ENCODE peak calls at places on chromosomes 7 and 10, in five cellular contexts. One of them, this sample, is unnamed.

GRCh38 chr10:8453587-8453986 is 399.1 kb downstream of the GATA3 start:
- DNase-seq in GM23248: peak; percentile 1
- DNase-seq in IMR-90: no peak
- DNase-seq in left ventricle myocardium inferior: peak; percentile 36
- DNase-seq in fibroblast of lung: no peak
- DNase-seq in this sample: no peak

GRCh38 chr10:33193867-33194521 is 140.5 kb downstream of the NRP1 start:
- DNase-seq in GM23248: peak; percentile 84
- DNase-seq in IMR-90: peak; percentile 74
- DNase-seq in left ventricle myocardium inferior: no peak
- DNase-seq in fibroblast of lung: peak; percentile 90
- DNase-seq in this sample: no peak

GRCh38 chr7:2757361-2757903 is 69.4 kb downstream of the AMZ1 start:
- DNase-seq in GM23248: peak; percentile 86
- DNase-seq in IMR-90: no peak
- DNase-seq in left ventricle myocardium inferior: peak; percentile 44
- DNase-seq in fibroblast of lung: no peak
- DNase-seq in this sample: peak; percentile 12

GRCh38 chr10:30704016-30704600 is 74.6 kb upstream of the LYZL2 start:
- DNase-seq in GM23248: no peak
- DNase-seq in IMR-90: no peak
- DNase-seq in left ventricle myocardium inferior: no peak
- DNase-seq in fibroblast of lung: no peak
- DNase-seq in this sample: no peak

GRCh38 chr10:75508239-75508813 is 76.9 kb downstream of the LRMDA start:
- DNase-seq in GM23248: peak; percentile 82
- DNase-seq in IMR-90: peak; percentile 55
- DNase-seq in left ventricle myocardium inferior: no peak
- DNase-seq in fibroblast of lung: peak; percentile 93
- DNase-seq in this sample: no peak

GRCh38 chr7:159147687-159148086 is 3.0 kb upstream of the VIPR2 start:
- DNase-seq in GM23248: no peak
- DNase-seq in IMR-90: no peak
- DNase-seq in left ventricle myocardium inferior: no peak
- DNase-seq in fibroblast of lung: no peak
- DNase-seq in this sample: no peak

GRCh38 chr7:151173386-151174245 is 6.1 kb upstream of the GBX1 start:
- DNase-seq in GM23248: no peak
- DNase-seq in IMR-90: no peak
- DNase-seq in left ventricle myocardium inferior: no peak
- DNase-seq in fibroblast of lung: no peak
- DNase-seq in this sample: no peak

GRCh38 chr7:156063241-156063810 is 251.1 kb upstream of the SHH start:
- DNase-seq in GM23248: no peak
- DNase-seq in IMR-90: no peak
- DNase-seq in left ventricle myocardium inferior: no peak
- DNase-seq in fibroblast of lung: no peak
- DNase-seq in this sample: no peak

GRCh38 chr7:151051108-151051507 is 2.8 kb downstream of the ASIC3 start:
- DNase-seq in GM23248: peak; percentile 89
- DNase-seq in IMR-90: peak; percentile 77
- DNase-seq in left ventricle myocardium inferior: peak; percentile 52
- DNase-seq in fibroblast of lung: peak; percentile 74
- DNase-seq in this sample: no peak

GRCh38 chr7:39527296-39527695 is 38.9 kb upstream of the YAE1 start:
- DNase-seq in GM23248: peak; percentile 11
- DNase-seq in IMR-90: no peak
- DNase-seq in left ventricle myocardium inferior: no peak
- DNase-seq in fibroblast of lung: no peak
- DNase-seq in this sample: no peak

GRCh38 chr10:60446855-60447254 is 57.2 kb upstream of the ANK3 start:
- DNase-seq in GM23248: peak; percentile 29
- DNase-seq in IMR-90: no peak
- DNase-seq in left ventricle myocardium inferior: no peak
- DNase-seq in fibroblast of lung: no peak
- DNase-seq in this sample: no peak

GRCh38 chr7:47254081-47255006 is 327.6 kb downstream of the TNS3 start:
- DNase-seq in GM23248: peak; percentile 85
- DNase-seq in IMR-90: peak; percentile 35
- DNase-seq in left ventricle myocardium inferior: peak; percentile 88
- DNase-seq in fibroblast of lung: peak; percentile 61
- DNase-seq in this sample: no peak

GRCh38 chr7:139870406-139870805 is 41.3 kb downstream of the TBXAS1 start:
- DNase-seq in GM23248: no peak
- DNase-seq in IMR-90: no peak
- DNase-seq in left ventricle myocardium inferior: no peak
- DNase-seq in fibroblast of lung: peak; percentile 71
- DNase-seq in this sample: no peak

GRCh38 chr10:37948210-37948609 is 28.2 kb downstream of the ZNF25 start:
- DNase-seq in GM23248: no peak
- DNase-seq in IMR-90: no peak
- DNase-seq in left ventricle myocardium inferior: no peak
- DNase-seq in fibroblast of lung: no peak
- DNase-seq in this sample: no peak

GRCh38 chr7:76278540-76278939 is 23.9 kb upstream of the HSPB1 start:
- DNase-seq in GM23248: no peak
- DNase-seq in IMR-90: no peak
- DNase-seq in left ventricle myocardium inferior: no peak
- DNase-seq in fibroblast of lung: no peak
- DNase-seq in this sample: no peak

GRCh38 chr10:79069325-79070090 is 742 bp downstream of the ZMIZ1 start:
- DNase-seq in GM23248: peak; percentile 75
- DNase-seq in IMR-90: no peak
- DNase-seq in left ventricle myocardium inferior: peak; percentile 67
- DNase-seq in fibroblast of lung: peak; percentile 41
- DNase-seq in this sample: no peak

GRCh38 chr10:79358811-79359210 is 11.5 kb downstream of the PPIF start:
- DNase-seq in GM23248: no peak
- DNase-seq in IMR-90: no peak
- DNase-seq in left ventricle myocardium inferior: no peak
- DNase-seq in fibroblast of lung: no peak
- DNase-seq in this sample: no peak

GRCh38 chr10:133067152-133068090 is 20.3 kb upstream of the ADGRA1 start:
- DNase-seq in GM23248: no peak
- DNase-seq in IMR-90: no peak
- DNase-seq in left ventricle myocardium inferior: no peak
- DNase-seq in fibroblast of lung: peak; percentile 2
- DNase-seq in this sample: no peak

GRCh38 chr7:158023157-158023556 is 564.5 kb downstream of the PTPRN2 start:
- DNase-seq in GM23248: no peak
- DNase-seq in IMR-90: no peak
- DNase-seq in left ventricle myocardium inferior: no peak
- DNase-seq in fibroblast of lung: no peak
- DNase-seq in this sample: no peak

GRCh38 chr10:30553625-30554442 is 75.7 kb downstream of the LYZL2 start:
- DNase-seq in GM23248: peak; percentile 81
- DNase-seq in IMR-90: peak; percentile 11
- DNase-seq in left ventricle myocardium inferior: peak; percentile 76
- DNase-seq in fibroblast of lung: peak; percentile 70
- DNase-seq in this sample: no peak

GRCh38 chr7:44375926-44376342 is 50.5 kb upstream of the CAMK2B start:
- DNase-seq in GM23248: no peak
- DNase-seq in IMR-90: no peak
- DNase-seq in left ventricle myocardium inferior: no peak
- DNase-seq in fibroblast of lung: no peak
- DNase-seq in this sample: no peak

GRCh38 chr7:131574741-131575140 is 18.3 kb upstream of the PODXL start:
- DNase-seq in GM23248: peak; percentile 87
- DNase-seq in IMR-90: no peak
- DNase-seq in left ventricle myocardium inferior: no peak
- DNase-seq in fibroblast of lung: no peak
- DNase-seq in this sample: no peak

GRCh38 chr10:56911906-56912480 is 550.9 kb upstream of the ZWINT start:
- DNase-seq in GM23248: no peak
- DNase-seq in IMR-90: no peak
- DNase-seq in left ventricle myocardium inferior: no peak
- DNase-seq in fibroblast of lung: no peak
- DNase-seq in this sample: no peak

GRCh38 chr10:21993360-21994001 is 10.0 kb downstream of the DNAJC1 start:
- DNase-seq in GM23248: peak; percentile 51
- DNase-seq in IMR-90: peak; percentile 29
- DNase-seq in left ventricle myocardium inferior: no peak
- DNase-seq in fibroblast of lung: peak; percentile 64
- DNase-seq in this sample: peak; percentile 26

GRCh38 chr10:131808370-131808930 is 92.4 kb upstream of the PPP2R2D start:
- DNase-seq in GM23248: no peak
- DNase-seq in IMR-90: no peak
- DNase-seq in left ventricle myocardium inferior: no peak
- DNase-seq in fibroblast of lung: no peak
- DNase-seq in this sample: no peak

GRCh38 chr7:1912472-1913289 is 242.6 kb downstream of the ELFN1 start:
- DNase-seq in GM23248: no peak
- DNase-seq in IMR-90: peak; percentile 92
- DNase-seq in left ventricle myocardium inferior: peak; percentile 56
- DNase-seq in fibroblast of lung: peak; percentile 84
- DNase-seq in this sample: no peak

GRCh38 chr7:19413444-19413965 is 268.3 kb upstream of the FERD3L start:
- DNase-seq in GM23248: no peak
- DNase-seq in IMR-90: peak; percentile 90
- DNase-seq in left ventricle myocardium inferior: no peak
- DNase-seq in fibroblast of lung: peak; percentile 83
- DNase-seq in this sample: no peak

GRCh38 chr10:35993816-35994515 is 351.9 kb upstream of the FZD8 start:
- DNase-seq in GM23248: no peak
- DNase-seq in IMR-90: no peak
- DNase-seq in left ventricle myocardium inferior: no peak
- DNase-seq in fibroblast of lung: no peak
- DNase-seq in this sample: no peak

GRCh38 chr7:73901823-73902597 is 41.1 kb downstream of the TMEM270 start:
- DNase-seq in GM23248: no peak
- DNase-seq in IMR-90: no peak
- DNase-seq in left ventricle myocardium inferior: no peak
- DNase-seq in fibroblast of lung: no peak
- DNase-seq in this sample: no peak

GRCh38 chr10:91604462-91604935 is 28.4 kb downstream of the PPP1R3C start:
- DNase-seq in GM23248: peak; percentile 35
- DNase-seq in IMR-90: no peak
- DNase-seq in left ventricle myocardium inferior: no peak
- DNase-seq in fibroblast of lung: no peak
- DNase-seq in this sample: no peak

GRCh38 chr10:91602449-91602848 is 30.4 kb downstream of the PPP1R3C start:
- DNase-seq in GM23248: no peak
- DNase-seq in IMR-90: no peak
- DNase-seq in left ventricle myocardium inferior: no peak
- DNase-seq in fibroblast of lung: no peak
- DNase-seq in this sample: no peak

GRCh38 chr10:91603931-91604331 is 28.9 kb downstream of the PPP1R3C start:
- DNase-seq in GM23248: no peak
- DNase-seq in IMR-90: no peak
- DNase-seq in left ventricle myocardium inferior: no peak
- DNase-seq in fibroblast of lung: peak; percentile 33
- DNase-seq in this sample: no peak

GRCh38 chr10:91604936-91605534 is 27.8 kb downstream of the PPP1R3C start:
- DNase-seq in GM23248: peak; percentile 76
- DNase-seq in IMR-90: peak; percentile 79
- DNase-seq in left ventricle myocardium inferior: no peak
- DNase-seq in fibroblast of lung: peak; percentile 86
- DNase-seq in this sample: no peak

DNA sequence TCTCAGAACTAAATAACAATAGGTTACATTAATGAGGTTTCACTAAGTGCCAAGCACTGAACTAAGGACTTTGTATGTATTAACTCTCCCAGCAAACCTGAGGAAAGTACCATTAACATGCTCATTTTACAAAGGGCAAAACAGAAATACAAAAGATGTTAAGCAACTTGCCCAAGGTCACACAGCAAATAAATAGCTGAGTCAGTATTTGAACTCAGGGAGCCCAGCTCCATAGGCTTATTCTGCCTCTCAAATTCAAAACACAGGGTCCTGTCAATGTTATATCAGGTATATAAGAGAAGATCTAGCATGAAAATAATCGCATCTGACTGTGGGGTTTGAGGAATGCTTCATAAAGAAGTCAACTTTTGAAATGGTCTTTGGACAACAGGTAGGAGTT is 29.7 kb downstream of the PPP1R3C start:
- DNase-seq in GM23248: no peak
- DNase-seq in IMR-90: no peak
- DNase-seq in left ventricle myocardium inferior: no peak
- DNase-seq in fibroblast of lung: no peak
- DNase-seq in this sample: no peak
- H3K27ac ChIP-seq in GM23248: no peak overlapping the region
- H3K27ac ChIP-seq in IMR-90: no peak overlapping the region
- H3K27ac ChIP-seq in left ventricle myocardium inferior: no peak overlapping the region
- H3K27ac ChIP-seq in fibroblast of lung: no peak overlapping the region
- H3K27ac ChIP-seq in this sample: no peak overlapping the region

GRCh38 chr7:134004829-134005505 is 122.2 kb upstream of the LRGUK start:
- DNase-seq in GM23248: no peak
- DNase-seq in IMR-90: no peak
- DNase-seq in left ventricle myocardium inferior: no peak
- DNase-seq in fibroblast of lung: no peak
- DNase-seq in this sample: no peak
- H3K27ac ChIP-seq in GM23248: no peak overlapping the region
- H3K27ac ChIP-seq in IMR-90: no peak overlapping the region
- H3K27ac ChIP-seq in left ventricle myocardium inferior: no peak overlapping the region
- H3K27ac ChIP-seq in fibroblast of lung: no peak overlapping the region
- H3K27ac ChIP-seq in this sample: no peak overlapping the region

GRCh38 chr10:93893646-93894515 is at the start of gene SLC35G1:
- DNase-seq in GM23248: peak; percentile 77
- DNase-seq in IMR-90: peak; percentile 54
- DNase-seq in left ventricle myocardium inferior: peak; percentile 62
- DNase-seq in fibroblast of lung: peak; percentile 61
- DNase-seq in this sample: peak; percentile 38

GRCh38 chr10:93894516-93895378 is 969 bp downstream of the SLC35G1 start:
- DNase-seq in GM23248: peak; percentile 31
- DNase-seq in IMR-90: peak; percentile 16
- DNase-seq in left ventricle myocardium inferior: no peak
- DNase-seq in fibroblast of lung: peak; percentile 12
- DNase-seq in this sample: no peak

GRCh38 chr10:93903051-93903450 is 9.3 kb downstream of the SLC35G1 start:
- DNase-seq in GM23248: no peak
- DNase-seq in IMR-90: no peak
- DNase-seq in left ventricle myocardium inferior: no peak
- DNase-seq in fibroblast of lung: no peak
- DNase-seq in this sample: no peak

GRCh38 chr10:93897070-93897797 is 3.5 kb downstream of the SLC35G1 start:
- DNase-seq in GM23248: no peak
- DNase-seq in IMR-90: no peak
- DNase-seq in left ventricle myocardium inferior: no peak
- DNase-seq in fibroblast of lung: no peak
- DNase-seq in this sample: no peak

GRCh38 chr10:93899109-93899508 is 5.3 kb downstream of the SLC35G1 start:
- DNase-seq in GM23248: no peak
- DNase-seq in IMR-90: no peak
- DNase-seq in left ventricle myocardium inferior: no peak
- DNase-seq in fibroblast of lung: no peak
- DNase-seq in this sample: no peak
- H3K27ac ChIP-seq in GM23248: no peak overlapping the region
- H3K27ac ChIP-seq in IMR-90: no peak overlapping the region
- H3K27ac ChIP-seq in left ventricle myocardium inferior: no peak overlapping the region
- H3K27ac ChIP-seq in fibroblast of lung: no peak overlapping the region
- H3K27ac ChIP-seq in this sample: no peak overlapping the region

DNA sequence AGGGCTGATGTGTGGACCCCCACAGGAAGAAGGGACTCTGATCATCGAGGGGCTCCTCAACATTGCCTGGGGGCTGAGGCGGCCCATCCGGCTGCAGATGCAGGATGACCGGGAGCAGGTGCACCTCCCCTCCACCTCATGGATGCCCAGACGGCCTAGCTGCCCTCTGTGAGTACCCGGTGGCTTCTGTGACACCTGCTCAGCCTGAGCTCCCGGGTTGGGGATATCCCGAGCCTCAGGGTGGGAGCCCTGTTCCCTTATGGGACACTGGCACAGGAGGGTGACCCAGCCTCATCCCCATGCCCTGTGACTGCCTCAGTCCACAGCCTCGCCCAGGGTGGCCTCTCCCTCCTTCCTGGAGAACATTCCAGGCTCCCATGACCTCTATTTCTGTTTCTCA is 3.9 kb upstream of the DEPP1 start:
- DNase-seq in GM23248: no peak
- DNase-seq in IMR-90: no peak
- DNase-seq in left ventricle myocardium inferior: no peak
- DNase-seq in fibroblast of lung: no peak
- DNase-seq in this sample: no peak
- H3K27ac ChIP-seq in GM23248: no peak overlapping the region
- H3K27ac ChIP-seq in IMR-90: peak overlapping the region; percentile 98
- H3K27ac ChIP-seq in left ventricle myocardium inferior: peak overlapping the region; percentile 96
- H3K27ac ChIP-seq in fibroblast of lung: no peak overlapping the region
- H3K27ac ChIP-seq in this sample: no peak overlapping the region

This sample was measured in HCT116.